ENCODE peak calls at places on chromosomes 2 and 18, in eight cellular contexts. T, E, D, R, Y, X, W and I are unnamed samples.
A peak's percentile ranks its signal among the peaks of the same experiment; 100 is the strongest.

GRCh38 chr18:9048808-9049494 is 53.5 kb upstream of the NDUFV2 start:
- DNase-seq in T (no peak), E (no peak), D (no peak), R (no peak), Y (peak; percentile 35), X (no peak), W (no peak), I (no peak)

GRCh38 chr2:190477563-190478454 is 56.7 kb downstream of the NEMP2 start:
- DNase-seq in T (peak; percentile 32), E (no peak), D (peak; percentile 54), R (no peak), Y (no peak), X (no peak), W (no peak), I (no peak)

GRCh38 chr2:135899567-135899966 is 23.3 kb upstream of the MCM6 start:
- DNase-seq in T (no peak), E (no peak), D (no peak), R (no peak), Y (no peak), X (no peak), W (no peak), I (no peak)

GRCh38 chr18:48799724-48800315 is 150.9 kb downstream of the SMAD7 start:
- DNase-seq in T (no peak), E (peak; percentile 8), D (no peak), R (no peak), Y (no peak), X (peak; percentile 17), W (no peak), I (no peak)

GRCh38 chr18:75533954-75534353 is 106.5 kb upstream of the SMIM21 start:
- DNase-seq in T (no peak), E (no peak), D (no peak), R (no peak), Y (no peak), X (no peak), W (no peak), I (peak; percentile 24)

GRCh38 chr2:238701066-238701906 is 146.6 kb upstream of the TWIST2 start:
- DNase-seq in T (peak; percentile 14), E (no peak), D (no peak), R (no peak), Y (no peak), X (no peak), W (no peak), I (no peak)

GRCh38 chr2:8448822-8449577 is 232.9 kb upstream of the ID2 start:
- DNase-seq in T (no peak), E (no peak), D (no peak), R (no peak), Y (no peak), X (no peak), W (no peak), I (no peak)

GRCh38 chr18:24398515-24398914 is 891 bp upstream of the OSBPL1A start:
- DNase-seq in T (no peak), E (no peak), D (no peak), R (no peak), Y (peak; percentile 70), X (no peak), W (no peak), I (no peak)

GRCh38 chr2:62393293-62393692 is 112.7 kb downstream of the TMEM17 start:
- DNase-seq in T (no peak), E (no peak), D (no peak), R (no peak), Y (no peak), X (no peak), W (no peak), I (no peak)

GRCh38 chr2:66686768-66687167 is 251.8 kb downstream of the MEIS1 start:
- DNase-seq in T (no peak), E (no peak), D (no peak), R (no peak), Y (no peak), X (no peak), W (no peak), I (no peak)

GRCh38 chr2:190659553-190659952 is 10.7 kb downstream of the NAB1 start:
- DNase-seq in T (no peak), E (no peak), D (no peak), R (no peak), Y (no peak), X (no peak), W (no peak), I (no peak)

GRCh38 chr2:207008105-207008990 is 69.0 kb downstream of the CPO start:
- DNase-seq in T (peak; percentile 30), E (no peak), D (no peak), R (no peak), Y (peak; percentile 79), X (no peak), W (no peak), I (no peak)

GRCh38 chr2:95274291-95275150 is at the start of gene PROM2:
- DNase-seq in T (peak; percentile 89), E (no peak), D (peak; percentile 98), R (no peak), Y (no peak), X (peak; percentile 92), W (no peak), I (no peak)

GRCh38 chr2:238016526-238016925 is 44.3 kb upstream of the SCLY start:
- DNase-seq in T (no peak), E (no peak), D (no peak), R (no peak), Y (no peak), X (no peak), W (no peak), I (no peak)

GRCh38 chr18:3251963-3252277 is 4.3 kb downstream of the MYL12A start:
- DNase-seq in T (no peak), E (no peak), D (no peak), R (no peak), Y (peak; percentile 60), X (no peak), W (no peak), I (peak; percentile 63)

GRCh38 chr2:168545439-168546082 is 89.5 kb downstream of the CERS6 start:
- DNase-seq in T (no peak), E (no peak), D (peak; percentile 83), R (no peak), Y (peak; percentile 91), X (no peak), W (no peak), I (peak; percentile 76)

GRCh38 chr2:225367482-225367881 is 32.0 kb upstream of the NYAP2 start:
- DNase-seq in T (no peak), E (no peak), D (no peak), R (no peak), Y (no peak), X (no peak), W (no peak), I (no peak)

GRCh38 chr2:164920430-164920829 is 34.9 kb downstream of the SLC38A11 start:
- DNase-seq in T (no peak), E (no peak), D (no peak), R (no peak), Y (peak; percentile 93), X (no peak), W (no peak), I (peak; percentile 79)

GRCh38 chr2:150204449-150204848 is 283.0 kb downstream of the RND3 start:
- DNase-seq in T (no peak), E (no peak), D (no peak), R (no peak), Y (peak; percentile 66), X (no peak), W (no peak), I (peak; percentile 80)

GRCh38 chr2:395886-396285 is 108.0 kb upstream of the ALKAL2 start:
- DNase-seq in T (no peak), E (no peak), D (no peak), R (no peak), Y (no peak), X (no peak), W (no peak), I (no peak)

GRCh38 chr2:101327863-101328394 is 19.4 kb upstream of the RNF149 start:
- DNase-seq in T (peak; percentile 82), E (no peak), D (peak; percentile 93), R (no peak), Y (no peak), X (peak; percentile 84), W (no peak), I (no peak)

GRCh38 chr2:6212516-6212915 is 520.3 kb downstream of the SOX11 start:
- DNase-seq in T (no peak), E (no peak), D (no peak), R (no peak), Y (no peak), X (no peak), W (no peak), I (no peak)

GRCh38 chr2:121189011-121189410 is 96.0 kb downstream of the TFCP2L1 start:
- DNase-seq in T (no peak), E (no peak), D (no peak), R (no peak), Y (no peak), X (no peak), W (no peak), I (no peak)

GRCh38 chr2:108922141-108922915 is 66.7 kb downstream of the EDAR start:
- DNase-seq in T (no peak), E (no peak), D (no peak), R (no peak), Y (peak; percentile 39), X (peak; percentile 17), W (no peak), I (no peak)

GRCh38 chr2:160816916-160817315 is 323.3 kb upstream of the RBMS1 start:
- DNase-seq in T (no peak), E (no peak), D (peak; percentile 66), R (no peak), Y (no peak), X (no peak), W (no peak), I (no peak)

GRCh38 chr2:227456772-227457171 is 15.2 kb upstream of the AGFG1 start:
- DNase-seq in T (no peak), E (peak; percentile 69), D (no peak), R (no peak), Y (peak; percentile 39), X (no peak), W (no peak), I (no peak)

GRCh38 chr18:62179213-62179612 is 7.6 kb downstream of the PIGN start:
- DNase-seq in T (no peak), E (no peak), D (no peak), R (no peak), Y (no peak), X (no peak), W (no peak), I (no peak)

GRCh38 chr2:188726561-188727247 is 247.5 kb upstream of the COL3A1 start:
- DNase-seq in T (no peak), E (no peak), D (no peak), R (no peak), Y (no peak), X (no peak), W (no peak), I (no peak)

GRCh38 chr2:68282814-68283812 is 30.8 kb upstream of the PPP3R1 start:
- DNase-seq in T (no peak), E (no peak), D (peak; percentile 32), R (peak; percentile 67), Y (peak; percentile 33), X (no peak), W (no peak), I (no peak)

GRCh38 chr2:186522538-186522937 is 36.5 kb downstream of the ZC3H15 start:
- DNase-seq in T (no peak), E (no peak), D (no peak), R (no peak), Y (no peak), X (no peak), W (no peak), I (no peak)

GRCh38 chr2:69692424-69692823 is 48.9 kb upstream of the AAK1 start:
- DNase-seq in T (no peak), E (no peak), D (no peak), R (no peak), Y (peak; percentile 70), X (no peak), W (no peak), I (peak; percentile 48)

GRCh38 chr2:12044857-12045256 is 298.4 kb downstream of the LPIN1 start:
- DNase-seq in T (no peak), E (no peak), D (no peak), R (no peak), Y (no peak), X (no peak), W (no peak), I (no peak)